ENCODE peak calls at places on chromosomes 3 and 15, in seven cellular contexts. One of them, this sample, is unnamed.

GRCh38 chr15:38894260-38894948 is 329.8 kb upstream of the RASGRP1 start:
- DNase-seq in astrocyte of the cerebellum: peak; percentile 80
- DNase-seq in putamen: no peak
- DNase-seq in caudate nucleus: no peak
- DNase-seq in HS-5: peak; percentile 87
- DNase-seq in neural crest cell: no peak
- DNase-seq in D341Med: no peak
- DNase-seq in this sample: no peak

GRCh38 chr3:119181765-119182164 is 8.4 kb downstream of the UPK1B start:
- DNase-seq in astrocyte of the cerebellum: no peak
- DNase-seq in putamen: no peak
- DNase-seq in caudate nucleus: no peak
- DNase-seq in HS-5: no peak
- DNase-seq in neural crest cell: no peak
- DNase-seq in D341Med: no peak
- DNase-seq in this sample: no peak

GRCh38 chr15:41520636-41521035 is 7.0 kb upstream of the LTK start:
- DNase-seq in astrocyte of the cerebellum: no peak
- DNase-seq in putamen: no peak
- DNase-seq in caudate nucleus: peak; percentile 48
- DNase-seq in HS-5: no peak
- DNase-seq in neural crest cell: no peak
- DNase-seq in D341Med: no peak
- DNase-seq in this sample: no peak

GRCh38 chr3:59451041-59451763 is 401.4 kb upstream of the CFAP20DC start:
- DNase-seq in astrocyte of the cerebellum: no peak
- DNase-seq in putamen: no peak
- DNase-seq in caudate nucleus: no peak
- DNase-seq in HS-5: no peak
- DNase-seq in neural crest cell: no peak
- DNase-seq in D341Med: no peak
- DNase-seq in this sample: no peak

GRCh38 chr3:141237701-141238521 is 6.3 kb downstream of the PXYLP1 start:
- DNase-seq in astrocyte of the cerebellum: no peak
- DNase-seq in putamen: no peak
- DNase-seq in caudate nucleus: no peak
- DNase-seq in HS-5: no peak
- DNase-seq in neural crest cell: no peak
- DNase-seq in D341Med: no peak
- DNase-seq in this sample: no peak

GRCh38 chr15:51917493-51917892 is 54.1 kb downstream of the LEO1 start:
- DNase-seq in astrocyte of the cerebellum: no peak
- DNase-seq in putamen: no peak
- DNase-seq in caudate nucleus: no peak
- DNase-seq in HS-5: no peak
- DNase-seq in neural crest cell: no peak
- DNase-seq in D341Med: peak; percentile 63
- DNase-seq in this sample: peak; percentile 47

GRCh38 chr15:41967506-41968206 is 4.7 kb downstream of the EHD4 start:
- DNase-seq in astrocyte of the cerebellum: no peak
- DNase-seq in putamen: peak; percentile 33
- DNase-seq in caudate nucleus: no peak
- DNase-seq in HS-5: no peak
- DNase-seq in neural crest cell: no peak
- DNase-seq in D341Med: peak; percentile 26
- DNase-seq in this sample: no peak

GRCh38 chr3:148896062-148896461 is 31.0 kb downstream of the CPA3 start:
- DNase-seq in astrocyte of the cerebellum: no peak
- DNase-seq in putamen: no peak
- DNase-seq in caudate nucleus: no peak
- DNase-seq in HS-5: no peak
- DNase-seq in neural crest cell: no peak
- DNase-seq in D341Med: no peak
- DNase-seq in this sample: no peak

GRCh38 chr15:38398134-38398533 is 55.8 kb upstream of the FAM98B start:
- DNase-seq in astrocyte of the cerebellum: peak; percentile 99
- DNase-seq in putamen: no peak
- DNase-seq in caudate nucleus: no peak
- DNase-seq in HS-5: peak; percentile 97
- DNase-seq in neural crest cell: no peak
- DNase-seq in D341Med: no peak
- DNase-seq in this sample: no peak

GRCh38 chr3:192855434-192855833 is 62.2 kb downstream of the MB21D2 start:
- DNase-seq in astrocyte of the cerebellum: no peak
- DNase-seq in putamen: no peak
- DNase-seq in caudate nucleus: no peak
- DNase-seq in HS-5: no peak
- DNase-seq in neural crest cell: no peak
- DNase-seq in D341Med: no peak
- DNase-seq in this sample: no peak

GRCh38 chr15:53305554-53305953 is 453.9 kb downstream of the WDR72 start:
- DNase-seq in astrocyte of the cerebellum: no peak
- DNase-seq in putamen: no peak
- DNase-seq in caudate nucleus: no peak
- DNase-seq in HS-5: no peak
- DNase-seq in neural crest cell: no peak
- DNase-seq in D341Med: no peak
- DNase-seq in this sample: no peak

GRCh38 chr3:153192327-153192726 is 30.3 kb downstream of the RAP2B start:
- DNase-seq in astrocyte of the cerebellum: no peak
- DNase-seq in putamen: no peak
- DNase-seq in caudate nucleus: no peak
- DNase-seq in HS-5: no peak
- DNase-seq in neural crest cell: no peak
- DNase-seq in D341Med: no peak
- DNase-seq in this sample: no peak

GRCh38 chr3:99757948-99758347 is 59.7 kb upstream of the CMSS1 start:
- DNase-seq in astrocyte of the cerebellum: no peak
- DNase-seq in putamen: no peak
- DNase-seq in caudate nucleus: no peak
- DNase-seq in HS-5: no peak
- DNase-seq in neural crest cell: no peak
- DNase-seq in D341Med: no peak
- DNase-seq in this sample: no peak

GRCh38 chr3:8864570-8865350 is 95.3 kb upstream of the OXTR start:
- DNase-seq in astrocyte of the cerebellum: no peak
- DNase-seq in putamen: no peak
- DNase-seq in caudate nucleus: no peak
- DNase-seq in HS-5: no peak
- DNase-seq in neural crest cell: no peak
- DNase-seq in D341Med: no peak
- DNase-seq in this sample: no peak

GRCh38 chr3:121431717-121432517 is 113.9 kb downstream of the POLQ start:
- DNase-seq in astrocyte of the cerebellum: peak; percentile 54
- DNase-seq in putamen: no peak
- DNase-seq in caudate nucleus: no peak
- DNase-seq in HS-5: peak; percentile 9
- DNase-seq in neural crest cell: no peak
- DNase-seq in D341Med: no peak
- DNase-seq in this sample: no peak

GRCh38 chr3:101509276-101509675 is 3.7 kb downstream of the SENP7 start:
- DNase-seq in astrocyte of the cerebellum: no peak
- DNase-seq in putamen: no peak
- DNase-seq in caudate nucleus: no peak
- DNase-seq in HS-5: no peak
- DNase-seq in neural crest cell: no peak
- DNase-seq in D341Med: no peak
- DNase-seq in this sample: no peak

GRCh38 chr3:28299705-28300104 is 48.8 kb upstream of the ZCWPW2 start:
- DNase-seq in astrocyte of the cerebellum: no peak
- DNase-seq in putamen: no peak
- DNase-seq in caudate nucleus: no peak
- DNase-seq in HS-5: no peak
- DNase-seq in neural crest cell: no peak
- DNase-seq in D341Med: no peak
- DNase-seq in this sample: no peak

GRCh38 chr3:109175411-109175810 is 38.9 kb downstream of the C3orf85 start:
- DNase-seq in astrocyte of the cerebellum: no peak
- DNase-seq in putamen: no peak
- DNase-seq in caudate nucleus: no peak
- DNase-seq in HS-5: no peak
- DNase-seq in neural crest cell: no peak
- DNase-seq in D341Med: no peak
- DNase-seq in this sample: no peak

GRCh38 chr3:13114811-13115615 is 41.8 kb upstream of the IQSEC1 start:
- DNase-seq in astrocyte of the cerebellum: no peak
- DNase-seq in putamen: no peak
- DNase-seq in caudate nucleus: no peak
- DNase-seq in HS-5: no peak
- DNase-seq in neural crest cell: no peak
- DNase-seq in D341Med: no peak
- DNase-seq in this sample: no peak

GRCh38 chr3:125647318-125648014 is 52.2 kb upstream of the OSBPL11 start:
- DNase-seq in astrocyte of the cerebellum: no peak
- DNase-seq in putamen: no peak
- DNase-seq in caudate nucleus: no peak
- DNase-seq in HS-5: no peak
- DNase-seq in neural crest cell: no peak
- DNase-seq in D341Med: no peak
- DNase-seq in this sample: no peak

GRCh38 chr3:168285506-168285905 is 189.8 kb upstream of the GOLIM4 start:
- DNase-seq in astrocyte of the cerebellum: no peak
- DNase-seq in putamen: no peak
- DNase-seq in caudate nucleus: no peak
- DNase-seq in HS-5: no peak
- DNase-seq in neural crest cell: no peak
- DNase-seq in D341Med: no peak
- DNase-seq in this sample: no peak

GRCh38 chr3:174675426-174675825 is 183.7 kb upstream of the NAALADL2 start:
- DNase-seq in astrocyte of the cerebellum: no peak
- DNase-seq in putamen: peak; percentile 50
- DNase-seq in caudate nucleus: no peak
- DNase-seq in HS-5: no peak
- DNase-seq in neural crest cell: no peak
- DNase-seq in D341Med: no peak
- DNase-seq in this sample: peak; percentile 93

GRCh38 chr3:16828815-16829214 is 55.9 kb upstream of the PLCL2 start:
- DNase-seq in astrocyte of the cerebellum: no peak
- DNase-seq in putamen: no peak
- DNase-seq in caudate nucleus: no peak
- DNase-seq in HS-5: peak; percentile 15
- DNase-seq in neural crest cell: no peak
- DNase-seq in D341Med: peak; percentile 59
- DNase-seq in this sample: peak; percentile 85

GRCh38 chr3:185081516-185081915 is 71.3 kb downstream of the C3orf70 start:
- DNase-seq in astrocyte of the cerebellum: no peak
- DNase-seq in putamen: no peak
- DNase-seq in caudate nucleus: no peak
- DNase-seq in HS-5: no peak
- DNase-seq in neural crest cell: no peak
- DNase-seq in D341Med: no peak
- DNase-seq in this sample: no peak

GRCh38 chr3:46378426-46378942 is 7.7 kb downstream of the CCR5 start:
- DNase-seq in astrocyte of the cerebellum: peak; percentile 19
- DNase-seq in putamen: no peak
- DNase-seq in caudate nucleus: peak; percentile 5
- DNase-seq in HS-5: no peak
- DNase-seq in neural crest cell: peak; percentile 60
- DNase-seq in D341Med: peak; percentile 69
- DNase-seq in this sample: peak; percentile 74

GRCh38 chr15:74680461-74680860 is 15.4 kb downstream of the EDC3 start:
- DNase-seq in astrocyte of the cerebellum: no peak
- DNase-seq in putamen: no peak
- DNase-seq in caudate nucleus: no peak
- DNase-seq in HS-5: no peak
- DNase-seq in neural crest cell: no peak
- DNase-seq in D341Med: no peak
- DNase-seq in this sample: no peak

GRCh38 chr3:149494759-149495580 is 20.5 kb downstream of the TM4SF4 start:
- DNase-seq in astrocyte of the cerebellum: no peak
- DNase-seq in putamen: no peak
- DNase-seq in caudate nucleus: no peak
- DNase-seq in HS-5: peak; percentile 69
- DNase-seq in neural crest cell: no peak
- DNase-seq in D341Med: no peak
- DNase-seq in this sample: no peak